ENCODE peak calls at places on chromosome 9, in four cellular contexts. F is HuH-7.5, A is NCI-H1436 treated with DMSO at 0.1 percent for 48 hours, G is AG08396. B is an unnamed sample.

GRCh38 chr9:112705773-112706427 is 12.0 kb downstream of the INIP start:
- DNase-seq in G (no peak), A (no peak), F (no peak), B (peak)

GRCh38 chr9:135522137-135522877 is 1.1 kb downstream of the LCN1 start:
- DNase-seq in F (no peak), A (no peak), G (no peak), B (no peak)

GRCh38 chr9:131031642-131032005 is 22.6 kb downstream of the LAMC3 start:
- DNase-seq in A (no peak), G (no peak), F (no peak), B (no peak)

GRCh38 chr9:12993432-12993831 is 218.6 kb downstream of the LURAP1L start:
- DNase-seq in A (no peak), F (no peak), G (no peak), B (no peak)

GRCh38 chr9:134189475-134190231 is 25.3 kb upstream of the RNU6ATAC start:
- DNase-seq in A (no peak), F (no peak), G (no peak), B (peak)

GRCh38 chr9:93415176-93415690 is 36.3 kb upstream of the FAM120A start:
- DNase-seq in G (no peak), A (no peak), F (no peak), B (no peak)

GRCh38 chr9:136943291-136944093 is 1.0 kb downstream of the FBXW5 start:
- DNase-seq in F (peak), A (no peak), G (peak), B (peak)

GRCh38 chr9:15936316-15936869 is 383.6 kb downstream of the CCDC171 start:
- DNase-seq in F (no peak), A (peak), G (no peak), B (no peak)

GRCh38 chr9:70830618-70831017 is 290.8 kb downstream of the TRPM3 start:
- DNase-seq in G (no peak), A (no peak), F (no peak), B (no peak)

GRCh38 chr9:109254317-109254716 is 66.5 kb downstream of the EPB41L4B start:
- DNase-seq in F (no peak), G (peak), A (no peak), B (no peak)

GRCh38 chr9:127166651-127167524 is 44.5 kb upstream of the ANGPTL2 start:
- DNase-seq in F (no peak), G (no peak), A (peak), B (no peak)

GRCh38 chr9:133361507-133362092 is 5.2 kb downstream of the SURF2 start:
- DNase-seq in A (no peak), G (no peak), F (no peak), B (no peak)

GRCh38 chr9:131892890-131893289 is 153.0 kb upstream of the RAPGEF1 start:
- DNase-seq in A (no peak), G (no peak), F (no peak), B (no peak)

GRCh38 chr9:17613723-17614122 is 34.9 kb downstream of the SH3GL2 start:
- DNase-seq in F (no peak), A (no peak), G (peak), B (no peak)

GRCh38 chr9:23638011-23638410 is 188.0 kb downstream of the ELAVL2 start:
- DNase-seq in G (no peak), A (no peak), F (no peak), B (no peak)

GRCh38 chr9:94819161-94819677 is 92.7 kb downstream of the AOPEP start:
- DNase-seq in F (no peak), G (no peak), A (no peak), B (peak)

B was measured in Caco-2.